ENCODE peak calls at places on chromosomes 2 and 18, in four cellular contexts. H, L, A and K are unnamed samples.

GRCh38 chr2:37983719-37984118 is 58.6 kb downstream of the RMDN2 start:
- DNase-seq in H (no peak), L (peak; percentile 2), A (no peak), K (no peak)

GRCh38 chr2:207600211-207600610 is 25.0 kb downstream of the METTL21A start:
- DNase-seq in L (no peak), H (no peak), A (no peak), K (no peak)

GRCh38 chr2:138503652-138504051 is 2.1 kb downstream of the SPOPL start:
- DNase-seq in L (no peak), A (no peak), H (no peak), K (no peak)

GRCh38 chr2:189580662-189581353 is at the start of gene SLC40A1:
- DNase-seq in H (peak; percentile 73), A (peak; percentile 91), L (peak; percentile 18), K (peak; percentile 82)

GRCh38 chr2:96668771-96669170 is 26.2 kb downstream of the FER1L5 start:
- DNase-seq in L (no peak), A (no peak), H (no peak), K (no peak)

GRCh38 chr2:99772766-99773331 is 283.0 kb upstream of the REV1 start:
- DNase-seq in A (no peak), L (no peak), H (no peak), K (no peak)

GRCh38 chr2:7525746-7526145 is 608.5 kb downstream of the RNF144A start:
- DNase-seq in H (no peak), A (no peak), L (no peak), K (no peak)

GRCh38 chr2:232293191-232293590 is 85.4 kb upstream of the ALPP start:
- DNase-seq in H (no peak), L (no peak), A (no peak), K (no peak)

GRCh38 chr2:88590998-88591613 is 36.2 kb downstream of the EIF2AK3 start:
- DNase-seq in A (no peak), L (peak; percentile 73), H (peak; percentile 40), K (peak; percentile 39)

GRCh38 chr18:57733861-57734260 is 69.3 kb downstream of the ATP8B1 start:
- DNase-seq in A (no peak), L (no peak), H (no peak), K (no peak)

GRCh38 chr2:145759228-145759940 is 1239.5 kb upstream of the ZEB2 start:
- DNase-seq in H (no peak), L (no peak), A (no peak), K (no peak)

GRCh38 chr2:241437148-241437547 is 71.2 kb downstream of the STK25 start:
- DNase-seq in A (no peak), H (no peak), L (no peak), K (no peak)

GRCh38 chr2:9768388-9768787 is 74.9 kb upstream of the TAF1B start:
- DNase-seq in L (no peak), A (no peak), H (peak; percentile 82), K (no peak)

GRCh38 chr2:144357623-144358400 is 162.1 kb downstream of the ZEB2 start:
- DNase-seq in L (peak; percentile 99), H (no peak), A (no peak), K (no peak)

GRCh38 chr18:6776193-6776592 is 46.7 kb downstream of the ARHGAP28 start:
- DNase-seq in H (no peak), A (no peak), L (peak; percentile 88), K (no peak)

GRCh38 chr2:187274146-187274545 is 173.9 kb downstream of the CALCRL start:
- DNase-seq in L (no peak), A (no peak), H (no peak), K (no peak)

GRCh38 chr18:78771496-78772368 is 207.9 kb upstream of the SALL3 start:
- DNase-seq in H (no peak), L (no peak), A (no peak), K (no peak)

GRCh38 chr2:72824224-72824842 is 1.5 kb downstream of the EXOC6B start:
- DNase-seq in A (no peak), L (peak; percentile 81), H (no peak), K (no peak)

GRCh38 chr18:29188760-29189159 is 1011.8 kb upstream of the CDH2 start:
- DNase-seq in H (no peak), A (no peak), L (peak; percentile 53), K (no peak)

GRCh38 chr2:241862093-241862492 is 3.4 kb upstream of the PDCD1 start:
- DNase-seq in L (no peak), H (no peak), A (no peak), K (no peak)

GRCh38 chr2:88016948-88017779 is 817 bp upstream of the RNU2-63P start:
- DNase-seq in A (peak; percentile 78), L (no peak), H (peak; percentile 76), K (no peak)

GRCh38 chr2:191907091-191907490 is 60.2 kb upstream of the CAVIN2 start:
- DNase-seq in L (no peak), A (no peak), H (no peak), K (no peak)

GRCh38 chr2:218852911-218853667 is 6.5 kb upstream of the WNT6 start:
- DNase-seq in A (no peak), H (peak; percentile 79), L (peak; percentile 61), K (peak; percentile 50)

GRCh38 chr18:76974345-76974744 is 152.0 kb downstream of the ZNF236 start:
- DNase-seq in H (no peak), L (no peak), A (no peak), K (no peak)